ENCODE peak calls at places on chromosomes 7 and 10, in four cellular contexts. U, A, I and P are unnamed samples.

GRCh38 chr7:152451356-152451755 is 15.6 kb upstream of the KMT2C start:
- DNase-seq in U (no peak), I (no peak), A (no peak), P (no peak)

GRCh38 chr7:105309235-105310156 is 79.2 kb downstream of the SRPK2 start:
- DNase-seq in A (no peak), U (no peak), I (no peak), P (no peak)

GRCh38 chr7:40579401-40579800 is 444.6 kb downstream of the SUGCT start:
- DNase-seq in A (no peak), U (peak; percentile 39), I (no peak), P (no peak)

GRCh38 chr10:29448125-29448524 is 159.3 kb downstream of the LYZL1 start:
- DNase-seq in U (no peak), I (no peak), A (no peak), P (peak; percentile 10)

GRCh38 chr7:84393776-84394175 is 199.2 kb upstream of the SEMA3A start:
- DNase-seq in U (peak; percentile 67), A (no peak), I (no peak), P (no peak)

GRCh38 chr7:139192014-139192706 is 38.9 kb upstream of the UBN2 start:
- DNase-seq in I (no peak), A (no peak), U (no peak), P (no peak)

GRCh38 chr7:139430443-139430842 is 53.0 kb downstream of the KLRG2 start:
- DNase-seq in I (no peak), A (no peak), U (no peak), P (no peak)

GRCh38 chr7:111736475-111736874 is 174.2 kb upstream of the IMMP2L start:
- DNase-seq in U (no peak), I (no peak), A (no peak), P (no peak)

GRCh38 chr7:140350056-140350455 is 48.3 kb downstream of the SLC37A3 start:
- DNase-seq in A (no peak), U (no peak), I (no peak), P (no peak)

GRCh38 chr10:45420453-45421192 is 46.6 kb downstream of the ALOX5 start:
- DNase-seq in I (peak; percentile 26), U (peak; percentile 46), A (peak; percentile 76), P (peak; percentile 52)

GRCh38 chr10:79442171-79443040 is 3.0 kb downstream of the ZCCHC24 start:
- DNase-seq in A (peak; percentile 98), I (no peak), U (no peak), P (peak; percentile 26)

GRCh38 chr10:48981310-48981907 is 41.8 kb upstream of the LRRC18 start:
- DNase-seq in I (peak; percentile 23), U (peak; percentile 26), A (peak; percentile 50), P (peak; percentile 68)

GRCh38 chr7:24958399-24958798 is 21.6 kb downstream of the OSBPL3 start:
- DNase-seq in I (no peak), A (no peak), U (no peak), P (no peak)

GRCh38 chr10:77428776-77429395 is 208.7 kb downstream of the KCNMA1 start:
- DNase-seq in A (peak; percentile 22), U (peak; percentile 76), I (no peak), P (no peak)

GRCh38 chr10:103757531-103758293 is 97.7 kb downstream of the SH3PXD2A start:
- DNase-seq in U (peak; percentile 94), I (no peak), A (peak; percentile 57), P (peak; percentile 35)

GRCh38 chr10:104026762-104027161 is 58.9 kb downstream of the COL17A1 start:
- DNase-seq in A (no peak), U (no peak), I (no peak), P (no peak)

GRCh38 chr7:149838992-149839408 is 825 bp downstream of the ZNF862 start:
- DNase-seq in U (peak; percentile 17), I (no peak), A (no peak), P (no peak)